ENCODE peak calls at places on chromosomes 7 and 10, in four cellular contexts. F is CD8-positive, alpha-beta memory T cell; M is HTR-8/SVneo; V is lung. X is an unnamed sample.

GRCh38 chr10:80408198-80409085 is at the start of gene PRXL2A:
- DNase-seq in M (peak; percentile 85), F (peak; percentile 75), V (peak; percentile 83), X (peak; percentile 60)

GRCh38 chr10:77605466-77605865 is 32.1 kb downstream of the KCNMA1 start:
- DNase-seq in M (peak; percentile 35), V (no peak), F (no peak), X (no peak)

GRCh38 chr7:78873117-78873516 is 580.4 kb downstream of the MAGI2 start:
- DNase-seq in F (no peak), M (no peak), V (no peak), X (no peak)

GRCh38 chr7:130219086-130219620 is 11.5 kb downstream of the SSMEM1 start:
- DNase-seq in M (no peak), V (no peak), F (no peak), X (no peak)

GRCh38 chr7:1856161-1856965 is 186.3 kb downstream of the ELFN1 start:
- DNase-seq in V (no peak), F (no peak), M (no peak), X (peak; percentile 1)

GRCh38 chr7:23907012-23907411 is 197.0 kb downstream of the STK31 start:
- DNase-seq in M (peak; percentile 11), F (no peak), V (no peak), X (no peak)

GRCh38 chr10:30434273-30435067 is 486 bp downstream of the MAP3K8 start:
- DNase-seq in F (peak; percentile 71), V (peak; percentile 92), M (peak; percentile 81), X (peak; percentile 55)

GRCh38 chr10:132175907-132176581 is 10.7 kb upstream of the DPYSL4 start:
- DNase-seq in F (no peak), M (no peak), V (no peak), X (no peak)

GRCh38 chr7:98077762-98078161 is 28.9 kb upstream of the LMTK2 start:
- DNase-seq in V (no peak), F (no peak), M (no peak), X (no peak)

GRCh38 chr10:61262486-61263261 is 190.5 kb downstream of the TMEM26 start:
- DNase-seq in V (no peak), F (no peak), M (no peak), X (no peak)

GRCh38 chr10:33067917-33068316 is 109.9 kb upstream of the ITGB1 start:
- DNase-seq in M (no peak), V (no peak), F (no peak), X (no peak)

GRCh38 chr10:10500941-10501340 is 516.7 kb upstream of the CELF2 start:
- DNase-seq in M (no peak), F (no peak), V (no peak), X (no peak)